ENCODE peak calls at places on chromosomes 6 and 20, in six cellular contexts. H is HFFc6, C is activated T-helper 1 cell treated with Interleukin-2 at 50 U/mL for 16 hours, P is psoas muscle, Z is T-helper 9 cell, U is COR-L47. B is an unnamed sample.
A peak's percentile ranks its signal among the peaks of the same experiment; 100 is the strongest.

GRCh38 chr20:35506872-35507638 is 22.4 kb downstream of the C20orf173 start:
- DNase-seq in P (peak; percentile 22), U (no peak), Z (no peak), H (peak; percentile 60), C (no peak), B (no peak)

GRCh38 chr20:445514-446336 is 16.6 kb downstream of the TBC1D20 start:
- DNase-seq in H (no peak), C (no peak), Z (no peak), U (no peak), P (no peak), B (no peak)

GRCh38 chr6:108655840-108656650 is 95.3 kb downstream of the FOXO3 start:
- DNase-seq in H (peak; percentile 52), P (no peak), Z (no peak), C (no peak), U (no peak), B (peak; percentile 52)

GRCh38 chr6:98833101-98834059 is 994 bp upstream of the POU3F2 start:
- DNase-seq in U (peak; percentile 44), C (no peak), H (peak; percentile 3), P (no peak), Z (no peak), B (no peak)

GRCh38 chr6:170152989-170153388 is 137.9 kb downstream of the DLL1 start:
- DNase-seq in C (no peak), Z (no peak), H (no peak), U (peak; percentile 72), P (peak; percentile 77), B (peak; percentile 58)

GRCh38 chr6:38387994-38388393 is 251.7 kb downstream of the BTBD9 start:
- DNase-seq in P (no peak), U (no peak), H (peak; percentile 54), C (no peak), Z (no peak), B (no peak)

GRCh38 chr20:24956001-24956761 is 7.1 kb downstream of the CST7 start:
- DNase-seq in C (no peak), H (no peak), Z (no peak), U (no peak), P (no peak), B (no peak)

GRCh38 chr6:137261393-137262154 is 42.4 kb upstream of the IFNGR1 start:
- DNase-seq in Z (no peak), U (no peak), C (no peak), H (peak; percentile 44), P (no peak), B (no peak)

GRCh38 chr6:7243188-7243942 is 69.6 kb downstream of the SSR1 start:
- DNase-seq in U (peak; percentile 56), Z (peak; percentile 15), H (peak; percentile 54), C (no peak), P (no peak), B (no peak)

GRCh38 chr6:158028876-158029275 is 47.2 kb downstream of the SYNJ2 start:
- DNase-seq in C (no peak), H (no peak), U (no peak), P (no peak), Z (no peak), B (no peak)

GRCh38 chr20:53032021-53033001 is 60.2 kb downstream of the TSHZ2 start:
- DNase-seq in U (no peak), H (no peak), Z (no peak), C (no peak), P (no peak), B (peak; percentile 18)

GRCh38 chr20:22342410-22342809 is 242.0 kb downstream of the FOXA2 start:
- DNase-seq in H (no peak), Z (no peak), P (no peak), C (no peak), U (no peak), B (no peak)

GRCh38 chr6:133160531-133160930 is 80.6 kb upstream of the EYA4 start:
- DNase-seq in U (no peak), P (no peak), H (no peak), C (no peak), Z (no peak), B (no peak)

GRCh38 chr6:73382462-73383113 is 12.0 kb upstream of the DDX43 start:
- DNase-seq in C (no peak), H (peak; percentile 45), U (no peak), Z (no peak), P (no peak), B (no peak)

GRCh38 chr20:49846206-49846807 is 33.7 kb downstream of the SLC9A8 start:
- DNase-seq in Z (peak; percentile 34), H (peak; percentile 55), U (peak; percentile 21), P (no peak), C (peak; percentile 6), B (no peak)

GRCh38 chr20:881051-881820 is 34.9 kb downstream of the ANGPT4 start:
- DNase-seq in Z (no peak), P (no peak), U (no peak), H (peak; percentile 16), C (no peak), B (no peak)

GRCh38 chr6:1502041-1502440 is 107.7 kb upstream of the FOXC1 start:
- DNase-seq in H (no peak), C (no peak), P (no peak), Z (no peak), U (no peak), B (no peak)

GRCh38 chr20:62609811-62610757 is 32.2 kb upstream of the SLCO4A1 start:
- DNase-seq in Z (no peak), U (no peak), P (no peak), H (no peak), C (no peak), B (no peak)

GRCh38 chr20:64136004-64136710 is 28.1 kb upstream of the MYT1 start:
- DNase-seq in U (no peak), Z (no peak), C (no peak), P (no peak), H (no peak), B (no peak)

GRCh38 chr6:1522779-1523178 is 86.9 kb upstream of the FOXC1 start:
- DNase-seq in P (no peak), U (no peak), H (no peak), C (no peak), Z (no peak), B (no peak)

GRCh38 chr6:140581601-140582000 is 1207.2 kb upstream of the CITED2 start:
- DNase-seq in Z (no peak), P (no peak), H (no peak), U (no peak), C (no peak), B (no peak)

GRCh38 chr6:139883776-139884175 is 509.3 kb upstream of the CITED2 start:
- DNase-seq in Z (no peak), P (no peak), U (no peak), C (no peak), H (no peak), B (no peak)

GRCh38 chr6:12458558-12458957 is 168.4 kb downstream of the EDN1 start:
- DNase-seq in P (no peak), U (no peak), Z (no peak), H (no peak), C (no peak), B (no peak)

GRCh38 chr6:95091823-95092436 is 485.4 kb upstream of the MANEA start:
- DNase-seq in U (peak; percentile 84), C (no peak), Z (no peak), P (no peak), H (peak; percentile 50), B (no peak)